ENCODE peak calls at places on chromosome 6, in nine cellular contexts. R is AG04450, H is mesothelial cell of epicardium, G is NCI-H1417 treated with DMSO at 0.1 percent for 48 hours, E is hypothalamus, I is T-helper 2 cell, F is fibroblast of mammary gland, C is progenitor cell of endocrine pancreas, S is NCI-H1092 treated with DMSO at 0.1 percent for 48 hours. B is an unnamed sample.

GRCh38 chr6:113758725-113759576 is 98.2 kb upstream of the MARCKS start:
- DNase-seq in R (no peak), H (no peak), G (no peak), E (no peak), I (no peak), F (no peak), C (no peak), S (no peak), B (no peak)

GRCh38 chr6:102660288-102660687 is 1266.8 kb downstream of the GRIK2 start:
- DNase-seq in R (no peak), H (no peak), G (no peak), E (no peak), I (no peak), F (no peak), C (no peak), S (no peak), B (no peak)

GRCh38 chr6:147245693-147246092 is 41.5 kb downstream of the STXBP5 start:
- DNase-seq in R (no peak), H (no peak), G (no peak), E (no peak), I (no peak), F (no peak), C (no peak), S (no peak), B (no peak)

GRCh38 chr6:148231572-148231971 is 111.1 kb upstream of the SASH1 start:
- DNase-seq in R (no peak), H (no peak), G (no peak), E (no peak), I (no peak), F (peak; percentile 53), C (no peak), S (no peak), B (no peak)

GRCh38 chr6:111551521-111552231 is 54.0 kb downstream of the TRAF3IP2 start:
- DNase-seq in R (no peak), H (no peak), G (peak; percentile 80), E (no peak), I (no peak), F (no peak), C (peak; percentile 25), S (peak; percentile 98), B (no peak)

GRCh38 chr6:145891565-145891964 is 72.6 kb downstream of the SHPRH start:
- DNase-seq in R (no peak), H (no peak), G (no peak), E (no peak), I (no peak), F (peak; percentile 30), C (no peak), S (no peak), B (no peak)

GRCh38 chr6:164040994-164041393 is 626.5 kb downstream of the QKI start:
- DNase-seq in R (no peak), H (no peak), G (no peak), E (no peak), I (no peak), F (no peak), C (no peak), S (no peak), B (no peak)

GRCh38 chr6:39882567-39882953 is 51.7 kb downstream of the MOCS1 start:
- DNase-seq in R (peak; percentile 96), H (no peak), G (no peak), E (no peak), I (no peak), F (peak; percentile 91), C (no peak), S (no peak), B (no peak)

GRCh38 chr6:81896561-81896960 is 144.1 kb upstream of the TENT5A start:
- DNase-seq in R (no peak), H (no peak), G (no peak), E (no peak), I (no peak), F (peak; percentile 48), C (no peak), S (no peak), B (no peak)

GRCh38 chr6:19880066-19880465 is 42.9 kb downstream of the ID4 start:
- DNase-seq in R (no peak), H (no peak), G (no peak), E (no peak), I (no peak), F (no peak), C (no peak), S (peak; percentile 73), B (no peak)

GRCh38 chr6:50608421-50608820 is 104.9 kb upstream of the TFAP2D start:
- DNase-seq in R (no peak), H (no peak), G (no peak), E (no peak), I (no peak), F (no peak), C (no peak), S (no peak), B (no peak)

GRCh38 chr6:29537714-29538403 is 21.7 kb downstream of the UBD start:
- DNase-seq in R (no peak), H (no peak), G (no peak), E (no peak), I (no peak), F (no peak), C (no peak), S (no peak), B (no peak)